ENCODE peak calls at places on chromosomes 4 and X, in four cellular contexts. M is SK-N-SH, E is HCT116, F is HepG2. I is an unnamed sample.

GRCh38 chr4:2977116-2978097 is 14.0 kb downstream of the GRK4 start:
- DNase-seq in M (no peak), E (no peak), F (peak), I (no peak)

GRCh38 chr4:164509951-164510350 is 244.0 kb upstream of the SMIM31 start:
- DNase-seq in M (no peak), E (no peak), F (no peak), I (no peak)

GRCh38 chr4:7398104-7398423 is 36.7 kb downstream of the PSAPL1 start:
- DNase-seq in M (peak), E (no peak), F (no peak), I (no peak)

GRCh38 chrX:15745179-15745578 is 7.1 kb downstream of the CA5B start:
- DNase-seq in M (no peak), E (no peak), F (peak), I (no peak)

GRCh38 chrX:37603938-37604409 is 32.5 kb downstream of the LANCL3 start:
- DNase-seq in M (no peak), E (no peak), F (no peak), I (no peak)

GRCh38 chrX:133847595-133847994 is 137.8 kb downstream of the GPC3 start:
- DNase-seq in M (no peak), E (no peak), F (no peak), I (no peak)

GRCh38 chr4:38606587-38606905 is 57.5 kb upstream of the KLF3 start:
- DNase-seq in M (no peak), E (no peak), F (no peak), I (no peak)

GRCh38 chr4:141439223-141439622 is 197.2 kb upstream of the IL15 start:
- DNase-seq in M (no peak), E (no peak), F (no peak), I (no peak)

GRCh38 chrX:20231598-20231997 is 35.1 kb downstream of the RPS6KA3 start:
- DNase-seq in M (no peak), E (no peak), F (no peak), I (no peak)

GRCh38 chrX:24646745-24647182 is 383 bp downstream of the PCYT1B start:
- DNase-seq in M (peak), E (no peak), F (no peak), I (peak)

GRCh38 chr4:5821665-5822358 is 71.1 kb downstream of the CRMP1 start:
- DNase-seq in M (peak), E (peak), F (no peak), I (peak)

GRCh38 chrX:42246814-42247213 is 323.5 kb upstream of the CASK start:
- DNase-seq in M (no peak), E (no peak), F (peak), I (no peak)

GRCh38 chrX:1903380-1903935 is 288.6 kb downstream of the ASMT start:
- DNase-seq in M (no peak), E (peak), F (peak), I (no peak)

GRCh38 chrX:21926527-21927278 is 13.8 kb upstream of the SMS start:
- DNase-seq in M (no peak), E (peak), F (peak), I (peak)

GRCh38 chr4:15756361-15756861 is 21.7 kb upstream of the CD38 start:
- DNase-seq in M (no peak), E (peak), F (peak), I (no peak)

GRCh38 chr4:76951333-76952033 is 1.9 kb downstream of the SEPTIN11 start:
- DNase-seq in M (no peak), E (no peak), F (no peak), I (no peak)
- H3K27ac ChIP-seq in M (peak), E (peak), F (peak), I (no peak)

GRCh38 chr4:914531-914930 is 17.6 kb downstream of the GAK start:
- DNase-seq in M (no peak), E (no peak), F (no peak), I (no peak)
- H2AFZ ChIP-seq in M (no peak), E (no peak), F (no peak), I (no peak)

DNA sequence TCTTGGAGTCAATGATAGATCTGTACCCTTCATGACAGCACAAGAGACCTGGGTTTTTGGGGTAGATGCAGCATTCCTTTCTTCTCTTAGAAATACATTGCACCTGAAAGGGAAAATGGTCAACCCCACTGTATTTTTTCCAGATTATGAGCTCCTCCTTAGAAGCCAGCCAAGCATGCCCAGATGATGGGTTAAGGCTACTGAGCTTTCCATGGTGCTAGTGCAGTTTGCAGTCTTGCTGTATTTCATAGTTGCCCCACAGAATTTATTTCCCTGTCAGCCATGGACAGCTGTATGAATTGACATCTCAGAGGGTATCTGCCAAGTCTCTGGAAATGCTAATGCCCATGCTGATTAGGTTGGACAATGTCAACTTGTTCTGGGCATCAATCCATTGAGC is 73.7 kb upstream of the H2AZ1 start:
- DNase-seq in M (no peak), E (no peak), F (no peak), I (no peak)
- TF ChIP-seq REST in M (peak), E (no peak), F (no peak), I (no peak)

DNA sequence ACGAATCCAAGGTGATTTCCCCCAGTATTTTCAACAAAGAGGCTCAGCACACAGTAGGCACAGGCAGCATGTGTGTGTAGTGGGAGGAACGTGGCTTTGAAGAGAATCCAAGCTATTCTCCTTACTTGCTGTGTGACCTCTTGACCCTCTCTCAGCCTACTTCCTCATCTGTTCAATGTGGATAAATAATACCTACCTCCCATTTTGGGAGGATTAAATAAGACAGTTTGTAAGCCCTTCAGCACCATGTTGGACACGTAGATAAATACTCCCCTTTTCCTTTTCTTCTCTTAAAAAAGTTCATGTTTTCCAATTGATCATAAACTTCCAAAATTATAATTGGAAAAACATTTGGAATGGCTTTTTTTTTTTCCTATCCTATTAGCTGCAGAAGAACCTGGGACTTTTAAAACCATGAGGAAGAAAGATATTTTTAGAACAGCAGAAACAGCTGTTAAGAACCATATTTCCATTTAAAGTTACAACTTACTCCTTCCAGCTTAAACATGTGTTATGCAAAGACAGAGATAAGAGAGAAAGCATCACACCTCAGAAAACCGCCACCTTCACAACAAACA is 56.1 kb upstream of the TMEM131L start:
- DNase-seq in M (no peak), E (no peak), F (no peak), I (no peak)
- H3K27ac ChIP-seq in M (peak), E (no peak), F (no peak), I (no peak)

GRCh38 chr4:189087981-189088380 is 852.7 kb upstream of the FRG1 start:
- DNase-seq in M (no peak), E (no peak), F (no peak), I (no peak)

GRCh38 chr4:189084671-189085070 is 856.0 kb upstream of the FRG1 start:
- DNase-seq in M (no peak), E (peak), F (no peak), I (peak)

GRCh38 chr4:189088783-189089182 is 851.9 kb upstream of the FRG1 start:
- DNase-seq in M (no peak), E (no peak), F (no peak), I (no peak)

GRCh38 chr4:189081831-189082230 is 858.8 kb upstream of the FRG1 start:
- DNase-seq in M (no peak), E (no peak), F (no peak), I (no peak)

GRCh38 chr4:189083769-189084168 is 856.9 kb upstream of the FRG1 start:
- DNase-seq in M (no peak), E (no peak), F (no peak), I (no peak)
- H2AFZ ChIP-seq in M (no peak), E (no peak), F (no peak), I (no peak)

GRCh38 chrX:129905787-129906580 is at the start of gene UTP14A:
- DNase-seq in M (peak), E (peak), F (peak), I (peak)
- TF ChIP-seq REST in M (no peak), E (no peak), F (peak), I (no peak)

I was measured in GM23338.